ENCODE peak calls at places on chromosomes 1 and 21, in seven cellular contexts. P is H1, G is tibial artery, T is cardiac fibroblast, Q is astrocyte of the cerebellum, K is psoas muscle, C is lower lobe of right lung. H is an unnamed sample.

GRCh38 chr1:8643542-8644536 is 173.6 kb downstream of the RERE start:
- DNase-seq in C (no peak), K (no peak), Q (no peak), T (no peak), P (no peak), G (no peak), H (no peak)

GRCh38 chr1:154729031-154729442 is 121.1 kb upstream of the ADAR start:
- DNase-seq in K (no peak), C (no peak), P (no peak), G (no peak), Q (no peak), T (peak), H (no peak)

GRCh38 chr1:2279882-2280281 is 51.8 kb downstream of the SKI start:
- DNase-seq in T (no peak), Q (no peak), K (peak), C (peak), G (no peak), P (no peak), H (no peak)

GRCh38 chr1:156383023-156383422 is 14.0 kb downstream of the RHBG start:
- DNase-seq in K (peak), T (peak), C (peak), P (peak), Q (peak), G (no peak), H (peak)

GRCh38 chr1:210294991-210295773 is 33.5 kb upstream of the HHAT start:
- DNase-seq in P (no peak), T (peak), Q (no peak), K (peak), C (peak), G (no peak), H (peak)

GRCh38 chr1:80542231-80542630 is 1258.5 kb upstream of the ADGRL2 start:
- DNase-seq in P (no peak), T (peak), K (no peak), Q (no peak), G (no peak), C (no peak), H (no peak)

GRCh38 chr1:155207578-155208405 is at the start of gene THBS3:
- DNase-seq in T (no peak), K (peak), Q (no peak), C (no peak), G (peak), P (no peak), H (no peak)

GRCh38 chr21:43864806-43865470 is at the start of gene AGPAT3:
- DNase-seq in T (no peak), K (no peak), C (no peak), G (no peak), P (no peak), Q (no peak), H (no peak)

GRCh38 chr1:175152006-175152652 is 40.4 kb downstream of the KIAA0040 start:
- DNase-seq in T (peak), G (no peak), K (peak), P (no peak), Q (peak), C (peak), H (no peak)

GRCh38 chr1:203174324-203174985 is 1.2 kb downstream of the MYBPH start:
- DNase-seq in C (no peak), K (no peak), P (no peak), G (peak), T (no peak), Q (no peak), H (no peak)

GRCh38 chr1:22654692-22655091 is 1.7 kb downstream of the C1QB start:
- DNase-seq in Q (no peak), P (no peak), T (no peak), K (no peak), C (no peak), G (no peak), H (no peak)

GRCh38 chr1:203985676-203986075 is 87.2 kb upstream of the SOX13 start:
- DNase-seq in P (no peak), C (no peak), G (no peak), T (no peak), Q (no peak), K (no peak), H (no peak)

GRCh38 chr1:86119214-86119764 is 37.3 kb downstream of the COL24A1 start:
- DNase-seq in K (no peak), P (no peak), Q (no peak), G (no peak), T (peak), C (no peak), H (no peak)

GRCh38 chr1:22122273-22123070 is 20.4 kb downstream of the WNT4 start:
- DNase-seq in K (peak), T (no peak), G (peak), P (no peak), C (no peak), Q (no peak), H (no peak)

GRCh38 chr1:206672011-206672688 is 12.6 kb upstream of the MAPKAPK2 start:
- DNase-seq in G (no peak), C (no peak), P (no peak), K (no peak), Q (no peak), T (peak), H (no peak)

GRCh38 chr1:207825719-207826556 is 74.1 kb downstream of the CD46 start:
- DNase-seq in T (peak), P (no peak), G (peak), Q (no peak), C (peak), K (peak), H (no peak)

GRCh38 chr1:40625076-40625475 is 40.4 kb downstream of the RIMS3 start:
- DNase-seq in C (no peak), K (no peak), P (no peak), T (peak), Q (no peak), G (peak), H (no peak)

GRCh38 chr1:236058141-236058626 is 6.7 kb downstream of the NID1 start:
- DNase-seq in K (no peak), T (peak), Q (no peak), G (no peak), C (no peak), P (no peak), H (peak)

GRCh38 chr1:81179239-81179638 is 621.5 kb upstream of the ADGRL2 start:
- DNase-seq in K (no peak), C (no peak), T (peak), P (no peak), Q (no peak), G (no peak), H (peak)

GRCh38 chr1:242185728-242186127 is 186.8 kb upstream of the MAP1LC3C start:
- DNase-seq in T (no peak), Q (no peak), C (no peak), K (no peak), P (no peak), G (no peak), H (no peak)

GRCh38 chr1:8133190-8133589 is 107.1 kb upstream of the ERRFI1 start:
- DNase-seq in P (no peak), G (peak), T (peak), K (no peak), Q (no peak), C (no peak), H (no peak)

GRCh38 chr1:10538608-10539355 is 64.0 kb downstream of the PEX14 start:
- DNase-seq in G (no peak), Q (no peak), K (no peak), T (peak), C (no peak), P (no peak), H (no peak)

GRCh38 chr1:21251773-21252471 is 38.3 kb downstream of the ECE1 start:
- DNase-seq in P (no peak), T (peak), C (no peak), K (no peak), Q (peak), G (peak), H (peak)

GRCh38 chr21:25331286-25331685 is 276.0 kb downstream of the MRPL39 start:
- DNase-seq in Q (no peak), C (no peak), G (no peak), K (no peak), T (peak), P (no peak), H (no peak)

GRCh38 chr1:217919683-217920502 is 288.7 kb downstream of the SPATA17 start:
- DNase-seq in Q (no peak), C (no peak), G (no peak), T (no peak), K (no peak), P (no peak), H (no peak)

GRCh38 chr1:119714583-119714982 is 2.8 kb downstream of the PHGDH start:
- DNase-seq in Q (no peak), C (no peak), G (peak), P (no peak), K (peak), T (peak), H (no peak)

GRCh38 chr1:32501865-32502264 is 37.0 kb downstream of the ZBTB8B start:
- DNase-seq in C (no peak), T (peak), P (no peak), K (peak), G (peak), Q (no peak), H (no peak)

GRCh38 chr1:43303477-43304286 is 2.9 kb downstream of the TIE1 start:
- DNase-seq in T (no peak), K (no peak), C (peak), P (no peak), G (peak), Q (no peak), H (no peak)

GRCh38 chr1:62311473-62311943 is 7.7 kb downstream of the KANK4 start:
- DNase-seq in K (no peak), P (no peak), Q (no peak), T (no peak), G (no peak), C (no peak), H (no peak)

GRCh38 chr1:22876359-22877111 is 96.1 kb downstream of the LACTBL1 start:
- DNase-seq in T (peak), K (no peak), G (no peak), P (no peak), Q (peak), C (no peak), H (no peak)

GRCh38 chr1:156245451-156246232 is 2.2 kb downstream of the PAQR6 start:
- DNase-seq in P (no peak), G (no peak), Q (no peak), C (peak), T (no peak), K (no peak), H (no peak)

GRCh38 chr21:43845386-43845785 is 19.6 kb upstream of the AGPAT3 start:
- DNase-seq in G (no peak), K (no peak), C (no peak), T (no peak), Q (no peak), P (no peak), H (no peak)

GRCh38 chr1:8004803-8005573 is 21.1 kb downstream of the ERRFI1 start:
- DNase-seq in G (peak), C (peak), T (peak), Q (peak), K (peak), P (no peak), H (peak)

GRCh38 chr1:70499695-70500094 is 88.6 kb downstream of the CTH start:
- DNase-seq in Q (no peak), G (no peak), C (no peak), T (peak), P (no peak), K (no peak), H (no peak)

GRCh38 chr1:21329209-21329844 is 39.1 kb upstream of the ECE1 start:
- DNase-seq in K (no peak), C (no peak), T (no peak), G (no peak), P (no peak), Q (no peak), H (no peak)

GRCh38 chr1:24119859-24120756 is 8.2 kb upstream of the MYOM3 start:
- DNase-seq in Q (no peak), P (no peak), T (peak), K (peak), G (no peak), C (peak), H (no peak)

GRCh38 chr1:231165371-231165770 is 3.5 kb downstream of the TRIM67 start:
- DNase-seq in T (peak), Q (no peak), K (no peak), G (no peak), P (no peak), C (no peak), H (no peak)

GRCh38 chr1:172145656-172146055 is 274.8 kb upstream of the C1orf105 start:
- DNase-seq in G (no peak), P (no peak), Q (no peak), C (no peak), K (no peak), T (no peak), H (no peak)

GRCh38 chr1:172145231-172145651 is 275.2 kb upstream of the C1orf105 start:
- DNase-seq in P (no peak), T (peak), G (no peak), K (no peak), Q (peak), C (no peak), H (peak)

GRCh38 chr1:172144445-172145060 is 275.9 kb upstream of the C1orf105 start:
- DNase-seq in K (peak), G (peak), P (no peak), Q (no peak), T (peak), C (peak), H (peak)

GRCh38 chr1:172147541-172147940 is 272.9 kb upstream of the C1orf105 start:
- DNase-seq in P (no peak), Q (no peak), K (no peak), C (no peak), G (no peak), T (peak), H (no peak)

GRCh38 chr1:172146149-172146850 is 274.2 kb upstream of the C1orf105 start:
- DNase-seq in G (no peak), T (peak), P (no peak), K (no peak), C (no peak), Q (no peak), H (no peak)
- H3K4me3 ChIP-seq in G (no peak), T (no peak), P (no peak), K (no peak), C (no peak), Q (no peak), H (peak)

DNA sequence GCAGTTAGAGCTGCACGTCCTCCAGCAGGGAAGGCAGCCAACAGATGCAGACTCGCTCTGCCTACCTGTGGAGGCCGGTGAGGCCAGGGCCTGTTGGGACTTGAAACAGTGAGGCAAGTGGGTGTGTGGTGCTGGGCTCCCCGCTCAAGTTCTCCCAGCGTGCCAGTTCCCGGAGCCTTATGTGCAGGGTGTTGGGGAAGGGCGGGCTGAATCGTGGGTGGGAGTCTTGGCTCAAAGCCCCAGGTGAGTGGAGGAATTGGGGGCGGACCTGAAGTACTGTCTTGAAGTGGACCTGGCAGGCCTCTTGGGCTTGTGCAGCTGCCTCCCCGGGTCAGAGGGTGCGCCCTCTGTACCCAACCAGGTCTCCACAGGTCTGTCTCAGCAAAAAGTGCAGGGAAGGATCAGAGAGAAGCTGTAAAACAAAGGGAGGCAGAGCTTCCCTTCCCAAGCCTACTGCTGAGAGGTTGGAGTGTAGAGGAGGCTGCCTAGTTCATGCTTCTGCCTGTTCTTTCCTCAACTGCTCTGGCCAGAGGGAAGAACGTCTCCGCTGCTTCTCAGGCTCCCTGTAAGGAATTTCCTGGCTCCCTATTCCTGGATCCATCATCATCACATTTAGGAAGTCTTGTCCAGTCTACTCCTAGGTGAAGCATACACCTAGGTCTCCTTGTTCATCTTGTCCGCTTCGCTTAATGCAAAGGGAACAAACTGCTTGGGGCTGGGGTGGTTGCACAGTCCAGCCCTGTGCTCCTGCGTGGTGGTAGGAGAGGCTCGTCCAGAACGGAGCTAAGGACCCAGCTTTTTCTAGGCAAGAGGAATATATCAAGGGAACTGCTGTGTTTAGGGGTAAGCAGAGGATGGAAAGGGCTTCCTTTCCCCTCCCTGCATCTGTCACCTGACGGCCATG is 14.9 kb downstream of the UTP11 start:
- DNase-seq in K (no peak), G (no peak), P (no peak), Q (no peak), T (no peak), C (peak), H (no peak)
- H3K4me3 ChIP-seq in K (no peak), G (no peak), P (no peak), Q (no peak), T (no peak), C (no peak), H (no peak)

GRCh38 chr21:45651921-45652320 is 8.4 kb downstream of the PCBP3 start:
- DNase-seq in T (no peak), G (no peak), C (no peak), P (no peak), Q (no peak), K (no peak), H (no peak)

GRCh38 chr21:45655071-45655470 is 11.5 kb downstream of the PCBP3 start:
- DNase-seq in Q (peak), T (peak), K (no peak), C (no peak), P (no peak), G (no peak), H (no peak)
- H3K4me3 ChIP-seq in Q (no peak), T (no peak), K (no peak), C (no peak), P (no peak), G (no peak), H (no peak)

GRCh38 chr1:233721003-233721595 is 107.2 kb downstream of the KCNK1 start:
- DNase-seq in G (no peak), Q (no peak), P (no peak), C (no peak), K (no peak), T (no peak), H (no peak)
- H3K4me3 ChIP-seq in G (no peak), Q (no peak), P (no peak), C (no peak), K (no peak), T (no peak), H (no peak)

GRCh38 chr1:48344373-48344772 is 121.9 kb downstream of the SLC5A9 start:
- DNase-seq in C (no peak), T (no peak), Q (no peak), K (no peak), P (no peak), G (no peak), H (no peak)
- H3K4me3 ChIP-seq in C (no peak), T (no peak), Q (no peak), K (no peak), P (no peak), G (no peak), H (no peak)

DNA sequence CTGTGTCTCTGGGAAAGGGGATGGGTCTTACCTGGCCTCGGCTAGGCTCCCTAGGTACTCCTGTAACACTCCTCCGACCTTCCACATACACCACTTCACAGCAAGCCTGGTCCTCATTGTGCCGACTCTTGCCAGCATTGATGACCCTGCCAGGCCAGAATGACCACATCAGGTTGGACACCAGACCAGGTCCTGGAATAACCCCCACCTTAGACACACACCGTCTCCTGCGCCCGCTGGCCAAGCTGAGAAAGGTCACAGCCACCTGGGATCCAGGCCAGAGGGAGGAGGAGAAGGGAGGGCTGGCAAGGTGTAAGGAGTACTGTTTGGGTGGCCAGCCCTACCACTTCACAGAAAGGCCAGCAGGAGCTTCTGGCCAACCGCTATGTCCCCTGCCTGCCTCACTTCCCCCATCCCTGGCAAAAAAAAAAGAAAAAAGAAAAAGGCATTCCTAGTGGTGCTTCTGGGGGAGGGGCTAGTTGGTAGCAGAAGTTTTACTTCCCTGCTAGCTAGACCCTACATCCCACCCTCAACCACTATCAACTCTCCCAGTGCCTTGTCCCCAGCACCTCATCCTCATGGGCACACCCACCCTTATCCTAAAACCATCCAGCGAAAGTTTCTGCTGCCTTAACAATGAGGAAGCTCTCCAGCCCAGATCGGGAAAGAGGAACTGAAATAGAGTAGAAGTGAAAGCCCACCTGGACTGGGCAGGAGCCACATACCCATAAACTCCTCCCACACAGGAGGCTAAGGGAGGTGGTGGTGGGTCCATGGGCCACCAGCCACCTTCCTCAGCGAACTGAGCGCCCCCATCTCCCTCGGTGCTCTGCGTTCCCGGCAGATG is 1.4 kb downstream of the PPM1J start:
- DNase-seq in K (peak), G (no peak), C (no peak), Q (no peak), P (no peak), T (no peak), H (no peak)
- H3K4me3 ChIP-seq in K (peak), G (peak), C (peak), Q (peak), P (peak), T (peak), H (peak)

H was measured in HFF-Myc.